ENCODE peak calls at places on chromosomes 6 and 20, in seven cellular contexts. B, U, M, W, Y, S and E are unnamed samples.
A peak's percentile ranks its signal among the peaks of the same experiment; 100 is the strongest.

GRCh38 chr20:57470212-57470522 is 54.8 kb downstream of the CTCFL start:
- DNase-seq in B (peak; percentile 48), U (no peak), Y (no peak), M (no peak), S (peak; percentile 27), W (no peak), E (no peak)

GRCh38 chr6:47180633-47181032 is 129.1 kb downstream of the TNFRSF21 start:
- DNase-seq in B (no peak), M (no peak), U (no peak), W (peak; percentile 47), Y (no peak), S (no peak), E (peak; percentile 41)

GRCh38 chr6:15287670-15288069 is 41.8 kb downstream of the JARID2 start:
- DNase-seq in Y (no peak), W (no peak), U (no peak), M (no peak), S (no peak), B (no peak), E (no peak)

GRCh38 chr20:60086936-60087562 is 128.8 kb downstream of the CDH26 start:
- DNase-seq in W (no peak), B (no peak), S (no peak), Y (no peak), M (no peak), U (no peak), E (peak; percentile 12)

GRCh38 chr6:75932067-75932466 is 140.4 kb downstream of the IMPG1 start:
- DNase-seq in W (peak; percentile 19), S (peak; percentile 81), U (no peak), M (no peak), B (no peak), Y (peak; percentile 44), E (no peak)

GRCh38 chr6:12363651-12364381 is 73.7 kb downstream of the EDN1 start:
- DNase-seq in S (no peak), U (no peak), M (peak; percentile 58), W (no peak), B (peak; percentile 69), Y (no peak), E (no peak)

GRCh38 chr20:8432435-8433148 is 300.5 kb downstream of the PLCB1 start:
- DNase-seq in B (no peak), U (no peak), S (no peak), M (no peak), Y (peak; percentile 27), W (no peak), E (no peak)

GRCh38 chr6:125251516-125252229 is 50.1 kb downstream of the HDDC2 start:
- DNase-seq in S (peak; percentile 36), W (no peak), U (no peak), B (no peak), M (no peak), Y (no peak), E (no peak)

GRCh38 chr6:88492824-88493223 is 326.7 kb upstream of the CNR1 start:
- DNase-seq in M (no peak), U (no peak), W (peak; percentile 22), B (no peak), S (peak; percentile 17), Y (peak; percentile 53), E (peak; percentile 46)

GRCh38 chr6:24273471-24273870 is 84.4 kb downstream of the DCDC2 start:
- DNase-seq in Y (no peak), M (no peak), U (no peak), B (no peak), W (no peak), S (no peak), E (peak; percentile 0)

GRCh38 chr6:96521267-96521624 is 360 bp upstream of the UFL1 start:
- DNase-seq in B (no peak), M (no peak), Y (no peak), S (no peak), U (no peak), W (no peak), E (no peak)

GRCh38 chr6:37513155-37513554 is 13.5 kb upstream of the CCDC167 start:
- DNase-seq in W (no peak), Y (no peak), M (no peak), U (no peak), B (no peak), S (no peak), E (no peak)

GRCh38 chr6:37515712-37516075 is 16.0 kb upstream of the CCDC167 start:
- DNase-seq in M (no peak), B (no peak), W (no peak), U (no peak), Y (no peak), S (no peak), E (no peak)

GRCh38 chr6:37513576-37513975 is 13.9 kb upstream of the CCDC167 start:
- DNase-seq in B (no peak), Y (no peak), S (peak; percentile 31), M (no peak), U (no peak), W (no peak), E (no peak)

GRCh38 chr6:37514840-37515239 is 15.1 kb upstream of the CCDC167 start:
- DNase-seq in S (no peak), M (no peak), U (no peak), Y (no peak), W (no peak), B (no peak), E (no peak)

DNA sequence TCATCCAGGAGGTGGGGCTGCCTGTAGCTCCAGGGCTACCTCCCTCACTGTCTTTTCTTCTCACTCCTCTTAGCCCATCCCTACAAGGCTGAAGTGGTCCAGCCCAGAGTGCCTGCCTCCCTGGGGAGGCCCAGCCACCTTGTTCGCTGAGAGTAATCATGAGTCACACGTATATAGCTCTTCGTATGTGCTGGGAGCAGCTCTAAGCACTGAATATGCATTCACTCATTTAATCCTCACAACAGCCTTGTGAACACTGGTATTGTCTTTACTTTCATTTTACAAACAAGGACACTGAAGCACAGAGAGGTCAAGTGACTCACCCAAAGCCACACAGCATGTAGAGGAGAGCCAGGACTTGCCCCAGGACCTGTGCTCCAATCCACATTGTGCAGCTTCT is 14.7 kb upstream of the CCDC167 start:
- DNase-seq in W (no peak), S (no peak), U (no peak), B (no peak), M (no peak), Y (no peak), E (peak; percentile 7)
- H3K4me3 ChIP-seq in W (no peak overlapping the region), S (no peak overlapping the region), U (no peak overlapping the region), B (no peak overlapping the region), M (no peak overlapping the region), Y (no peak overlapping the region), E (no peak overlapping the region)

DNA sequence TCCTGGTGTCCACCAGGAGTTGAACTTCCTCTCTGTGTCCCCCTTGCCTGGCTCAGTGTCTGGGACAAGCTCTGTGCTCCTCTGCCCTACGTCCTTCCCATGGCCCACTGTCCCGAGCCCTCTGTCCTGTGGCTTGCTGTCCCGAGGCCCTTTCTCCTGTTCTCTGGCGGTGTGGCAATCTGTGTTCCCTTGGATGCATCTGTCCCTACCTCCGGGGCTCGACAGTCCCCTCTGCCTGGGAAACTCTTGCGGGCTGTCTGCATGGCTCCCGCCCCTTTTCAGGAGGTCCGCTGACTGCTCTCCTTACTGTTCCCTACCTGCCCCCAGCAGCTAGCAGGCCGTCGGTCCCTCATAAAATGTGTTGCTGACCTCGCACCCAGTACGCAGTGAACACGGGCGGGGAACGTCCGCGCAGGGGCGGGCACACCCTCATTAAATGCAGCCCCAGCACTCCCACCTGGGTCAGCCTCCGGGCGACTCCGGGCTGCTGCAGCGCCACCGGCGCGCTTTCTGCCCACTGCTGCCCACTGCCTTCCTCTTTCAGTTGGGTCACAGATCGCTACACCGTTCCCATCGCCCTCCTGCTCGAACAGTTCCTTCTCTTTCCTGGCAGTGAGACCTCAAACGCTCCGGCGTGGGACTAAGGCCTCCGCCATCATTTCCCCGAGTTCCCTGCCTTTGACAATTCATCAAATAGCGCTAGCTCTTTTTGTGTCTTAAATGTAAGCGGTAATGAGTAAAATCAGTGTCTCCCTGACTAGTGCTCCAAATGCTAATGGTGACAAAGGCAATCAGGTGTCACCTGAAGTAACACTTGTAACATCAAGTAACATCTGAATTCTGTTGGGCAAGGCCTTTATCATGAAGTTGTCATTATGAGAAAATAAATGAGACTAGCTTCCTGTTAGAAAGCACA is 60.5 kb downstream of the RSPH3 start:
- DNase-seq in S (peak; percentile 21), B (peak; percentile 68), Y (no peak), M (no peak), W (no peak), U (no peak), E (no peak)
- TF ChIP-seq CTCF in S (no peak), B (no peak), Y (no peak), M (no peak), W (no peak), U (no peak), E (no peak)

DNA sequence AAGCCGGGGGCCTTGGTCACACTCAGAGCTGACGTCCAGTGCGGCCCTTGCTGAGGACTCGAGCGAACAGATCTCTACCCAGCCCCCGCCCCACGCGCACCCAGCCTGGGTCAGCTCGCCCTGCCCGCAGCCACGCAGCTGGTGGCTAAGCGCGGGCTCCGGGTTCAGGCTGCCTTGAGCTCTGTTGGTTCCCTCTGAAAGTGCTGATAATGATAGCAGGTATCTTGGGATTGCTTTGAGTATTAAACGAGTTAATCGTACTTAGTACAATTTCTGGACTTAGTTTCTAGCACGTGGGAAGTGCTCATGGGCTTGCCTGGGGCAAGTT is 88.1 kb upstream of the TGM3 start:
- DNase-seq in M (no peak), W (no peak), S (no peak), U (no peak), Y (no peak), B (no peak), E (no peak)
- H3K4me3 ChIP-seq in M (peak overlapping the region; percentile 60), W (peak overlapping the region; percentile 56), S (peak overlapping the region; percentile 66), U (peak overlapping the region; percentile 64), Y (peak overlapping the region; percentile 59), B (peak overlapping the region; percentile 59), E (peak overlapping the region; percentile 66)

DNA sequence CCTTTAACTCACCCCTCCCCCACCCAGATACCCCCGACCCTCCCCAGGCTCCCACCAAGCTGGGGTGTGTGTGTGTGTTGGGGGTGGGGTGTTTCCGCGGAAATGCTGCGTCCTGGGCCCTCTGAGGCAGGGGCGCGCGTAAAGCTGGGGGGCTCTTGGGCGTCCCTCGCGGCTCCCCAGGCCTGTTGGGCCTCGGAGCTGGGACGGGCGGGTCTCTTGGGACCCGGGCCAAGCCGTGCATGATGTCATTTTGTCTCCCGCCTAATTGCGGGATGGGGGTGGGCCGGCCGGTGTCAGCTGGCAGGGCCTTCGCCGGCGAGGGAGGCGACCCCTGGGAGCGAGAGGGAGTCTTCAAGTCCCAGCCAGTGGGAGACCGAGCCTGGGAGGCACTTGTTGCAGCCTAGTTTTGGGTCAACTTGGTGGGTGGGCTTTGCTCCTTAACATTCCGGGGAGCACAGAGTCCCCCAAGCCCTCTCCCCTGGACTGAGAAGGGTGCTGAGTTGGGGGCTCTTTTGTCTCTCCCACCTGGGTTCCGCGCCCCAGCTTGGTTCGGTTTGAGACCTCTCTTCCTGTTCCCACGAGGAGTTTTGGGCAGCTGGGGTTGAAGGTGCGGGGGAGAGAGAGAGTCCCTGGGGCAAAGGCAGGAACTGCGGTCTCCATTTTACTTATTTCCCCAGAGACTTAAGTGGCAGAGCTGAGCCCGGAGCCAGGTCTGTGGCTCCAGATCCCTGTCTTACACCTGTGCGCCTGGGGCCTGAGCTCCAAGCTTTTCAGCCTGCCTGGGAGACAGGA is 623 bp downstream of the MYBL2 start:
- DNase-seq in B (no peak), Y (peak; percentile 13), M (no peak), W (no peak), S (peak; percentile 67), U (no peak), E (no peak)
- TF ChIP-seq CTCF in B (no peak), Y (no peak), M (no peak), W (no peak), S (no peak), U (no peak), E (no peak)